ENCODE peak calls at places on chromosomes 1 and 21, in four cellular contexts. One of them, this sample, is unnamed.
A peak's percentile ranks its signal among the peaks of the same experiment; 100 is the strongest.

GRCh38 chr1:172654535-172654934 is 4.4 kb upstream of the FASLG start:
- DNase-seq in right atrium auricular region: no peak
- DNase-seq in heart right ventricle: no peak
- DNase-seq in tibial artery: no peak
- DNase-seq in this sample: no peak

GRCh38 chr1:177913762-177914540 is 55.9 kb downstream of the SEC16B start:
- DNase-seq in right atrium auricular region: no peak
- DNase-seq in heart right ventricle: no peak
- DNase-seq in tibial artery: no peak
- DNase-seq in this sample: no peak

GRCh38 chr1:1175221-1176062 is 1.8 kb downstream of the TTLL10 start:
- DNase-seq in right atrium auricular region: no peak
- DNase-seq in heart right ventricle: no peak
- DNase-seq in tibial artery: no peak
- DNase-seq in this sample: peak; percentile 3

GRCh38 chr1:218983848-218984247 is 189.8 kb upstream of the LYPLAL1 start:
- DNase-seq in right atrium auricular region: no peak
- DNase-seq in heart right ventricle: no peak
- DNase-seq in tibial artery: no peak
- DNase-seq in this sample: peak; percentile 36

GRCh38 chr21:43210454-43211084 is 41.8 kb downstream of the CRYAA start:
- DNase-seq in right atrium auricular region: no peak
- DNase-seq in heart right ventricle: no peak
- DNase-seq in tibial artery: no peak
- DNase-seq in this sample: no peak

GRCh38 chr1:95407864-95408291 is 173.9 kb downstream of the RWDD3 start:
- DNase-seq in right atrium auricular region: no peak
- DNase-seq in heart right ventricle: no peak
- DNase-seq in tibial artery: no peak
- DNase-seq in this sample: peak; percentile 19

GRCh38 chr1:37038703-37039093 is 4.4 kb upstream of the GRIK3 start:
- DNase-seq in right atrium auricular region: no peak
- DNase-seq in heart right ventricle: no peak
- DNase-seq in tibial artery: no peak
- DNase-seq in this sample: no peak

GRCh38 chr1:174815036-174815435 is 184.7 kb upstream of the CACYBP start:
- DNase-seq in right atrium auricular region: no peak
- DNase-seq in heart right ventricle: no peak
- DNase-seq in tibial artery: no peak
- DNase-seq in this sample: no peak

GRCh38 chr1:47434051-47434842 is 3.6 kb upstream of the FOXD2 start:
- DNase-seq in right atrium auricular region: peak; percentile 64
- DNase-seq in heart right ventricle: peak; percentile 49
- DNase-seq in tibial artery: peak; percentile 46
- DNase-seq in this sample: peak; percentile 24

GRCh38 chr1:177817969-177818872 is 151.6 kb downstream of the SEC16B start:
- DNase-seq in right atrium auricular region: no peak
- DNase-seq in heart right ventricle: no peak
- DNase-seq in tibial artery: no peak
- DNase-seq in this sample: no peak

GRCh38 chr1:3529099-3529729 is 74.7 kb downstream of the ARHGEF16 start:
- DNase-seq in right atrium auricular region: no peak
- DNase-seq in heart right ventricle: peak; percentile 80
- DNase-seq in tibial artery: peak; percentile 67
- DNase-seq in this sample: no peak

GRCh38 chr1:17016317-17016661 is 4.6 kb upstream of the ATP13A2 start:
- DNase-seq in right atrium auricular region: no peak
- DNase-seq in heart right ventricle: no peak
- DNase-seq in tibial artery: no peak
- DNase-seq in this sample: no peak

GRCh38 chr1:173342766-173343165 is 134.4 kb upstream of the PRDX6 start:
- DNase-seq in right atrium auricular region: no peak
- DNase-seq in heart right ventricle: no peak
- DNase-seq in tibial artery: no peak
- DNase-seq in this sample: no peak

GRCh38 chr1:41710980-41711379 is 207.7 kb downstream of the HIVEP3 start:
- DNase-seq in right atrium auricular region: no peak
- DNase-seq in heart right ventricle: no peak
- DNase-seq in tibial artery: no peak
- DNase-seq in this sample: no peak

GRCh38 chr1:61277129-61277801 is 194.9 kb downstream of the NFIA start:
- DNase-seq in right atrium auricular region: no peak
- DNase-seq in heart right ventricle: no peak
- DNase-seq in tibial artery: peak; percentile 46
- DNase-seq in this sample: no peak

GRCh38 chr21:31351973-31352372 is 7.9 kb upstream of the TIAM1 start:
- DNase-seq in right atrium auricular region: no peak
- DNase-seq in heart right ventricle: no peak
- DNase-seq in tibial artery: no peak
- DNase-seq in this sample: no peak

GRCh38 chr1:63454269-63454668 is 68.8 kb downstream of the ITGB3BP start:
- DNase-seq in right atrium auricular region: no peak
- DNase-seq in heart right ventricle: no peak
- DNase-seq in tibial artery: no peak
- DNase-seq in this sample: no peak

GRCh38 chr1:37509181-37509580 is 5.4 kb downstream of the MEAF6 start:
- DNase-seq in right atrium auricular region: no peak
- DNase-seq in heart right ventricle: no peak
- DNase-seq in tibial artery: no peak
- DNase-seq in this sample: no peak

GRCh38 chr1:7454052-7454815 is 316.9 kb upstream of the VAMP3 start:
- DNase-seq in right atrium auricular region: no peak
- DNase-seq in heart right ventricle: peak; percentile 17
- DNase-seq in tibial artery: no peak
- DNase-seq in this sample: peak; percentile 53

GRCh38 chr1:169985757-169986156 is 88.7 kb downstream of the KIFAP3 start:
- DNase-seq in right atrium auricular region: no peak
- DNase-seq in heart right ventricle: no peak
- DNase-seq in tibial artery: no peak
- DNase-seq in this sample: no peak

GRCh38 chr1:53665996-53666395 is 73.0 kb downstream of the GLIS1 start:
- DNase-seq in right atrium auricular region: no peak
- DNase-seq in heart right ventricle: no peak
- DNase-seq in tibial artery: no peak
- DNase-seq in this sample: no peak

GRCh38 chr1:44660176-44660575 is 14.1 kb downstream of the TMEM53 start:
- DNase-seq in right atrium auricular region: peak; percentile 68
- DNase-seq in heart right ventricle: peak; percentile 81
- DNase-seq in tibial artery: no peak
- DNase-seq in this sample: peak; percentile 80

GRCh38 chr1:154810571-154810970 is 59.5 kb downstream of the KCNN3 start:
- DNase-seq in right atrium auricular region: no peak
- DNase-seq in heart right ventricle: no peak
- DNase-seq in tibial artery: no peak
- DNase-seq in this sample: no peak

GRCh38 chr1:165580931-165581871 is 37.4 kb downstream of the LRRC52 start:
- DNase-seq in right atrium auricular region: no peak
- DNase-seq in heart right ventricle: no peak
- DNase-seq in tibial artery: no peak
- DNase-seq in this sample: no peak

GRCh38 chr1:42937141-42937696 is 21.4 kb downstream of the SLC2A1 start:
- DNase-seq in right atrium auricular region: no peak
- DNase-seq in heart right ventricle: no peak
- DNase-seq in tibial artery: peak; percentile 14
- DNase-seq in this sample: no peak

GRCh38 chr1:229148743-229149142 is 122.2 kb upstream of the RAB4A start:
- DNase-seq in right atrium auricular region: no peak
- DNase-seq in heart right ventricle: no peak
- DNase-seq in tibial artery: no peak
- DNase-seq in this sample: no peak

GRCh38 chr1:222790115-222790514 is 24.7 kb upstream of the DISP1 start:
- DNase-seq in right atrium auricular region: no peak
- DNase-seq in heart right ventricle: no peak
- DNase-seq in tibial artery: no peak
- DNase-seq in this sample: no peak

GRCh38 chr1:119626841-119627240 is 21.2 kb downstream of the ZNF697 start:
- DNase-seq in right atrium auricular region: no peak
- DNase-seq in heart right ventricle: peak; percentile 61
- DNase-seq in tibial artery: no peak
- DNase-seq in this sample: no peak

GRCh38 chr1:179190861-179191260 is 38.6 kb downstream of the ABL2 start:
- DNase-seq in right atrium auricular region: no peak
- DNase-seq in heart right ventricle: peak; percentile 67
- DNase-seq in tibial artery: no peak
- DNase-seq in this sample: no peak

GRCh38 chr1:157830887-157831286 is 10.7 kb downstream of the CD5L start:
- DNase-seq in right atrium auricular region: no peak
- DNase-seq in heart right ventricle: no peak
- DNase-seq in tibial artery: no peak
- DNase-seq in this sample: no peak

GRCh38 chr1:147902183-147902845 is at the start of gene GJA8:
- DNase-seq in right atrium auricular region: no peak
- DNase-seq in heart right ventricle: no peak
- DNase-seq in tibial artery: no peak
- DNase-seq in this sample: peak; percentile 24

GRCh38 chr1:93751391-93752250 is 70.0 kb upstream of the BCAR3 start:
- DNase-seq in right atrium auricular region: no peak
- DNase-seq in heart right ventricle: peak; percentile 70
- DNase-seq in tibial artery: no peak
- DNase-seq in this sample: no peak

GRCh38 chr1:105874621-105875020 is 1181.9 kb upstream of the PRMT6 start:
- DNase-seq in right atrium auricular region: no peak
- DNase-seq in heart right ventricle: no peak
- DNase-seq in tibial artery: no peak
- DNase-seq in this sample: no peak

GRCh38 chr1:14265515-14265914 is 333.0 kb upstream of the KAZN start:
- DNase-seq in right atrium auricular region: no peak
- DNase-seq in heart right ventricle: no peak
- DNase-seq in tibial artery: no peak
- DNase-seq in this sample: no peak

GRCh38 chr1:3795453-3796214 is 664 bp downstream of the LRRC47 start:
- DNase-seq in right atrium auricular region: no peak
- DNase-seq in heart right ventricle: no peak
- DNase-seq in tibial artery: no peak
- DNase-seq in this sample: no peak

GRCh38 chr21:20644552-20644951 is 353.7 kb upstream of the NCAM2 start:
- DNase-seq in right atrium auricular region: no peak
- DNase-seq in heart right ventricle: no peak
- DNase-seq in tibial artery: no peak
- DNase-seq in this sample: no peak

GRCh38 chr1:145997156-145998023 is 1.0 kb upstream of the TXNIP start:
- DNase-seq in right atrium auricular region: no peak
- DNase-seq in heart right ventricle: no peak
- DNase-seq in tibial artery: peak; percentile 66
- DNase-seq in this sample: no peak

GRCh38 chr1:201795066-201795465 is 33.9 kb upstream of the IPO9 start:
- DNase-seq in right atrium auricular region: no peak
- DNase-seq in heart right ventricle: no peak
- DNase-seq in tibial artery: no peak
- DNase-seq in this sample: no peak
- TF ChIP-seq CTCF in right atrium auricular region: no peak
- TF ChIP-seq CTCF in heart right ventricle: peak; percentile 35
- TF ChIP-seq CTCF in tibial artery: peak; percentile 44
- TF ChIP-seq CTCF in this sample: peak; percentile 57

GRCh38 chr1:32886012-32886827 is at the start of gene HPCA:
- DNase-seq in right atrium auricular region: no peak
- DNase-seq in heart right ventricle: peak; percentile 46
- DNase-seq in tibial artery: no peak
- DNase-seq in this sample: no peak
- H3K4me3 ChIP-seq in right atrium auricular region: no peak within 1 kb of the TSS
- H3K4me3 ChIP-seq in heart right ventricle: peak within 1 kb of the TSS; percentile 36
- H3K4me3 ChIP-seq in tibial artery: no peak within 1 kb of the TSS
- H3K4me3 ChIP-seq in this sample: no peak within 1 kb of the TSS

GRCh38 chr1:11693917-11694316 is 2.4 kb downstream of the DRAXIN start:
- DNase-seq in right atrium auricular region: no peak
- DNase-seq in heart right ventricle: no peak
- DNase-seq in tibial artery: no peak
- DNase-seq in this sample: no peak
- H3K27me3 ChIP-seq in right atrium auricular region: peaks cover 9% of the 10 kb centered on the region
- H3K27me3 ChIP-seq in heart right ventricle: peaks cover 97% of the 10 kb centered on the region
- H3K27me3 ChIP-seq in tibial artery: peaks cover 94% of the 10 kb centered on the region
- H3K27me3 ChIP-seq in this sample: peaks cover 42% of the 10 kb centered on the region

GRCh38 chr1:115134850-115135484 is 45.7 kb upstream of the TSPAN2 start:
- DNase-seq in right atrium auricular region: peak; percentile 80
- DNase-seq in heart right ventricle: no peak
- DNase-seq in tibial artery: peak; percentile 55
- DNase-seq in this sample: no peak
- TF ChIP-seq CTCF in right atrium auricular region: no peak
- TF ChIP-seq CTCF in heart right ventricle: no peak
- TF ChIP-seq CTCF in tibial artery: peak; percentile 34
- TF ChIP-seq CTCF in this sample: no peak

DNA sequence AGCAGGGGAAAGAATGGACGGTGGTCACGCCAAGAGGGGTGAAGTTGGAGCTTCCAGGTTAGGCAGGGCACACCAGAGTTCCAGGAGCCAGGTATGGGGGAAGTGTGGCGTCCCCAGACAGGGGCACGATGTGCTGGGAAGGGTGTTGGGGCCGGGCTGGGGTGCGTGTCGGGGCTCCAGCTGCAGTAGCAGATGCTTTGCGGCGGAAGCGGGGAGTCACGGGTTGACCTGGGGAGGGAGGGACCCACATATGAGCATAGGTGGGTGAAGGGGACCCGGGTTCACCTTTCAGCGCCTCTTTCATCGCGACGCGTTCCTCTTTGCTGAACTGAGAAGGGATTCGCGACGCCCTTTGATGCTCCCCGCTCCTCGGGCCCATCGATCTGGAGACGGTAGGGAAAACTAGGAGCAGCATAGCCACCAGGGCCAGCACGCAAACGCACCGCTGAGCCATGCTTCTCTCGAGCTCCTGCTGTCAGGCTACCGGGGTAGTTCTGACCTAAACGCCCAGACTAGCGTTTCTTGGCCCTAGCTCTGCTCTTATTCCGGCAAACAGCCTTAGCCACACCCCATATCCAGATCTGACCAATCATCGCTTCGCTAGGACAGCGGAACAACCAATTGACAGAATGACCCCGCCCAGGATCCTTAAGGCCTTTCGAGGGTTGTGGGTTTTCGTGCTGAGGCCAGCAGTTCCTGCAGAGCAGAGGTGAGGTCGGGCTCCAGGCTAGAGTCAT is at the start of gene PM20D1:
- DNase-seq in right atrium auricular region: peak; percentile 82
- DNase-seq in heart right ventricle: peak; percentile 94
- DNase-seq in tibial artery: peak; percentile 73
- DNase-seq in this sample: peak; percentile 90
- H3K4me3 ChIP-seq in right atrium auricular region: peak within 1 kb of the TSS; percentile 34
- H3K4me3 ChIP-seq in heart right ventricle: peak within 1 kb of the TSS; percentile 59
- H3K4me3 ChIP-seq in tibial artery: peak within 1 kb of the TSS; percentile 42
- H3K4me3 ChIP-seq in this sample: peak within 1 kb of the TSS; percentile 59

This sample was measured in BE2C.